ENCODE peak calls at places on chromosomes 2 and 18, in five cellular contexts. One of them, this sample, is unnamed.

GRCh38 chr2:240752209-240752608 is 60.5 kb downstream of the AQP12A start:
- ATAC-seq in pancreas: no peak
- ATAC-seq in stimulated activated effector memory CD8-positive, alpha-beta T cell treated with anti-CD3 and anti-CD28 coated beads, Interleukin-12 subunit alpha, Interleukin-12 subunit beta, amount 100 ng/mL, for 72 hours: no peak
- ATAC-seq in heart right ventricle: no peak
- ATAC-seq in activated naive CD4-positive, alpha-beta T cell treated with anti-CD3 and anti-CD28 coated beads, Interleukin-2, amount 50 U/mL, for 72 hours: no peak
- ATAC-seq in this sample: no peak

GRCh38 chr2:214193943-214194342 is 216.9 kb upstream of the VWC2L start:
- ATAC-seq in pancreas: no peak
- ATAC-seq in stimulated activated effector memory CD8-positive, alpha-beta T cell treated with anti-CD3 and anti-CD28 coated beads, Interleukin-12 subunit alpha, Interleukin-12 subunit beta, amount 100 ng/mL, for 72 hours: no peak
- ATAC-seq in heart right ventricle: no peak
- ATAC-seq in activated naive CD4-positive, alpha-beta T cell treated with anti-CD3 and anti-CD28 coated beads, Interleukin-2, amount 50 U/mL, for 72 hours: no peak
- ATAC-seq in this sample: no peak

GRCh38 chr18:36314098-36314497 is 16.6 kb downstream of the FHOD3 start:
- ATAC-seq in pancreas: no peak
- ATAC-seq in stimulated activated effector memory CD8-positive, alpha-beta T cell treated with anti-CD3 and anti-CD28 coated beads, Interleukin-12 subunit alpha, Interleukin-12 subunit beta, amount 100 ng/mL, for 72 hours: no peak
- ATAC-seq in heart right ventricle: no peak
- ATAC-seq in activated naive CD4-positive, alpha-beta T cell treated with anti-CD3 and anti-CD28 coated beads, Interleukin-2, amount 50 U/mL, for 72 hours: no peak
- ATAC-seq in this sample: peak; percentile 88

GRCh38 chr2:100554788-100555407 is 7.9 kb upstream of the PDCL3 start:
- ATAC-seq in pancreas: peak; percentile 29
- ATAC-seq in stimulated activated effector memory CD8-positive, alpha-beta T cell treated with anti-CD3 and anti-CD28 coated beads, Interleukin-12 subunit alpha, Interleukin-12 subunit beta, amount 100 ng/mL, for 72 hours: peak; percentile 73
- ATAC-seq in heart right ventricle: no peak
- ATAC-seq in activated naive CD4-positive, alpha-beta T cell treated with anti-CD3 and anti-CD28 coated beads, Interleukin-2, amount 50 U/mL, for 72 hours: peak; percentile 49
- ATAC-seq in this sample: no peak

GRCh38 chr2:100214265-100214961 is 72.0 kb upstream of the AFF3 start:
- ATAC-seq in pancreas: no peak
- ATAC-seq in stimulated activated effector memory CD8-positive, alpha-beta T cell treated with anti-CD3 and anti-CD28 coated beads, Interleukin-12 subunit alpha, Interleukin-12 subunit beta, amount 100 ng/mL, for 72 hours: no peak
- ATAC-seq in heart right ventricle: peak; percentile 21
- ATAC-seq in activated naive CD4-positive, alpha-beta T cell treated with anti-CD3 and anti-CD28 coated beads, Interleukin-2, amount 50 U/mL, for 72 hours: no peak
- ATAC-seq in this sample: peak; percentile 83

GRCh38 chr2:60906395-60906794 is 25.0 kb downstream of the REL start:
- ATAC-seq in pancreas: no peak
- ATAC-seq in stimulated activated effector memory CD8-positive, alpha-beta T cell treated with anti-CD3 and anti-CD28 coated beads, Interleukin-12 subunit alpha, Interleukin-12 subunit beta, amount 100 ng/mL, for 72 hours: no peak
- ATAC-seq in heart right ventricle: no peak
- ATAC-seq in activated naive CD4-positive, alpha-beta T cell treated with anti-CD3 and anti-CD28 coated beads, Interleukin-2, amount 50 U/mL, for 72 hours: no peak
- ATAC-seq in this sample: no peak

GRCh38 chr2:191064590-191064989 is 50.6 kb upstream of the STAT1 start:
- ATAC-seq in pancreas: no peak
- ATAC-seq in stimulated activated effector memory CD8-positive, alpha-beta T cell treated with anti-CD3 and anti-CD28 coated beads, Interleukin-12 subunit alpha, Interleukin-12 subunit beta, amount 100 ng/mL, for 72 hours: peak; percentile 78
- ATAC-seq in heart right ventricle: no peak
- ATAC-seq in activated naive CD4-positive, alpha-beta T cell treated with anti-CD3 and anti-CD28 coated beads, Interleukin-2, amount 50 U/mL, for 72 hours: peak; percentile 32
- ATAC-seq in this sample: no peak

GRCh38 chr2:165777522-165778186 is 16.4 kb downstream of the GALNT3 start:
- ATAC-seq in pancreas: peak; percentile 24
- ATAC-seq in stimulated activated effector memory CD8-positive, alpha-beta T cell treated with anti-CD3 and anti-CD28 coated beads, Interleukin-12 subunit alpha, Interleukin-12 subunit beta, amount 100 ng/mL, for 72 hours: peak; percentile 89
- ATAC-seq in heart right ventricle: no peak
- ATAC-seq in activated naive CD4-positive, alpha-beta T cell treated with anti-CD3 and anti-CD28 coated beads, Interleukin-2, amount 50 U/mL, for 72 hours: no peak
- ATAC-seq in this sample: no peak

GRCh38 chr2:59006204-59006603 is 765.1 kb upstream of the FANCL start:
- ATAC-seq in pancreas: no peak
- ATAC-seq in stimulated activated effector memory CD8-positive, alpha-beta T cell treated with anti-CD3 and anti-CD28 coated beads, Interleukin-12 subunit alpha, Interleukin-12 subunit beta, amount 100 ng/mL, for 72 hours: no peak
- ATAC-seq in heart right ventricle: no peak
- ATAC-seq in activated naive CD4-positive, alpha-beta T cell treated with anti-CD3 and anti-CD28 coated beads, Interleukin-2, amount 50 U/mL, for 72 hours: no peak
- ATAC-seq in this sample: no peak

GRCh38 chr18:36812686-36813085 is 16.1 kb downstream of the TPGS2 start:
- ATAC-seq in pancreas: no peak
- ATAC-seq in stimulated activated effector memory CD8-positive, alpha-beta T cell treated with anti-CD3 and anti-CD28 coated beads, Interleukin-12 subunit alpha, Interleukin-12 subunit beta, amount 100 ng/mL, for 72 hours: no peak
- ATAC-seq in heart right ventricle: no peak
- ATAC-seq in activated naive CD4-positive, alpha-beta T cell treated with anti-CD3 and anti-CD28 coated beads, Interleukin-2, amount 50 U/mL, for 72 hours: no peak
- ATAC-seq in this sample: peak; percentile 65

GRCh38 chr18:46464926-46465655 is 191.9 kb downstream of the LOXHD1 start:
- ATAC-seq in pancreas: no peak
- ATAC-seq in stimulated activated effector memory CD8-positive, alpha-beta T cell treated with anti-CD3 and anti-CD28 coated beads, Interleukin-12 subunit alpha, Interleukin-12 subunit beta, amount 100 ng/mL, for 72 hours: no peak
- ATAC-seq in heart right ventricle: no peak
- ATAC-seq in activated naive CD4-positive, alpha-beta T cell treated with anti-CD3 and anti-CD28 coated beads, Interleukin-2, amount 50 U/mL, for 72 hours: no peak
- ATAC-seq in this sample: no peak

GRCh38 chr2:204051476-204051875 is 114.9 kb downstream of the ICOS start:
- ATAC-seq in pancreas: no peak
- ATAC-seq in stimulated activated effector memory CD8-positive, alpha-beta T cell treated with anti-CD3 and anti-CD28 coated beads, Interleukin-12 subunit alpha, Interleukin-12 subunit beta, amount 100 ng/mL, for 72 hours: no peak
- ATAC-seq in heart right ventricle: no peak
- ATAC-seq in activated naive CD4-positive, alpha-beta T cell treated with anti-CD3 and anti-CD28 coated beads, Interleukin-2, amount 50 U/mL, for 72 hours: no peak
- ATAC-seq in this sample: no peak

GRCh38 chr2:156537147-156537546 is 101.0 kb downstream of the GPD2 start:
- ATAC-seq in pancreas: no peak
- ATAC-seq in stimulated activated effector memory CD8-positive, alpha-beta T cell treated with anti-CD3 and anti-CD28 coated beads, Interleukin-12 subunit alpha, Interleukin-12 subunit beta, amount 100 ng/mL, for 72 hours: peak; percentile 44
- ATAC-seq in heart right ventricle: no peak
- ATAC-seq in activated naive CD4-positive, alpha-beta T cell treated with anti-CD3 and anti-CD28 coated beads, Interleukin-2, amount 50 U/mL, for 72 hours: peak; percentile 32
- ATAC-seq in this sample: peak; percentile 47

This sample was measured in gastroesophageal sphincter.